ENCODE peak calls at places on chromosomes 12 and 14, in nine cellular contexts. C is left cardiac atrium; M is NCI-H2171 treated with DMSO at 0.1 percent for 48 hours; V is RKO; O is mucosa of gallbladder; H is heart right ventricle; F is activated CD4-positive, alpha-beta T cell treated with anti-CD3 and anti-CD28 coated beads, Interleukin-2, amount 50 U/mL, for 1 hour; K is KBM-7; J is activated T-cell treated with anti-CD3 and anti-CD28 coated beads, Interleukin-2, amount 50 U/mL, for 72 hours. Z is an unnamed sample.
A peak's percentile ranks its signal among the peaks of the same experiment; 100 is the strongest.

GRCh38 chr12:108828774-108829173 is 28.6 kb downstream of the SSH1 start:
- DNase-seq in C (no peak), M (no peak), V (no peak), O (no peak), H (peak; percentile 56), F (no peak), K (no peak), J (no peak), Z (no peak)

GRCh38 chr12:118357327-118358007 is 15.2 kb downstream of the TAOK3 start:
- DNase-seq in C (no peak), M (no peak), V (peak; percentile 66), O (no peak), H (peak; percentile 74), F (peak; percentile 25), K (peak; percentile 95), J (peak; percentile 58), Z (no peak)

GRCh38 chr14:77965919-77966435 is 166.1 kb downstream of the ADCK1 start:
- DNase-seq in C (peak; percentile 28), M (no peak), V (no peak), O (no peak), H (no peak), F (no peak), K (peak; percentile 93), J (no peak), Z (no peak)

GRCh38 chr12:106137456-106138278 is 1.1 kb downstream of the NUAK1 start:
- DNase-seq in C (peak; percentile 28), M (peak; percentile 27), V (no peak), O (no peak), H (no peak), F (no peak), K (no peak), J (no peak), Z (no peak)

GRCh38 chr12:113466770-113467153 is 4.9 kb downstream of the LHX5 start:
- DNase-seq in C (no peak), M (no peak), V (no peak), O (no peak), H (no peak), F (no peak), K (no peak), J (no peak), Z (no peak)

GRCh38 chr12:54262403-54262925 is 17.5 kb downstream of the CBX5 start:
- DNase-seq in C (no peak), M (peak; percentile 24), V (no peak), O (peak; percentile 29), H (no peak), F (no peak), K (peak; percentile 51), J (no peak), Z (no peak)

GRCh38 chr14:68124885-68125731 is 305.5 kb downstream of the RAD51B start:
- DNase-seq in C (no peak), M (no peak), V (no peak), O (no peak), H (no peak), F (no peak), K (no peak), J (no peak), Z (no peak)

GRCh38 chr12:119804011-119804641 is 73.0 kb downstream of the CIT start:
- DNase-seq in C (peak; percentile 69), M (peak; percentile 71), V (peak; percentile 50), O (peak; percentile 58), H (peak; percentile 47), F (no peak), K (peak; percentile 36), J (no peak), Z (no peak)

GRCh38 chr14:49880267-49881064 is 12.4 kb upstream of the ARF6 start:
- DNase-seq in C (no peak), M (no peak), V (no peak), O (no peak), H (no peak), F (no peak), K (no peak), J (no peak), Z (no peak)

GRCh38 chr12:89544730-89545184 is 18.9 kb upstream of the POC1B start:
- DNase-seq in C (peak; percentile 55), M (peak; percentile 81), V (no peak), O (peak; percentile 52), H (peak; percentile 64), F (no peak), K (peak; percentile 77), J (no peak), Z (no peak)

GRCh38 chr12:570949-571794 is 92.1 kb downstream of the NINJ2 start:
- DNase-seq in C (peak; percentile 87), M (no peak), V (peak; percentile 93), O (peak; percentile 76), H (peak; percentile 77), F (no peak), K (no peak), J (no peak), Z (no peak)

GRCh38 chr12:90908465-90908864 is 46.5 kb downstream of the CCER1 start:
- DNase-seq in C (no peak), M (no peak), V (peak; percentile 12), O (no peak), H (no peak), F (no peak), K (no peak), J (no peak), Z (no peak)

GRCh38 chr12:50647479-50647878 is 116.4 kb upstream of the ATF1 start:
- DNase-seq in C (no peak), M (no peak), V (peak; percentile 55), O (no peak), H (no peak), F (no peak), K (no peak), J (no peak), Z (no peak)

Z was measured in stimulated activated CD4-positive, alpha-beta T cell treated with anti-CD3 and anti-CD28 coated beads, Interleukin-12 subunit alpha, Interleukin-12 subunit beta, amount 100 ng/mL, for 4 hours.